ENCODE peak calls at places on chromosomes 3 and 15, in ten cellular contexts. One of them, this sample, is unnamed.

GRCh38 chr3:9826815-9827574 is 16.8 kb downstream of the RPUSD3 start:
- DNase-seq in Right ventricle myocardium superior: no peak
- DNase-seq in nephron progenitor cell: no peak
- DNase-seq in transverse colon: peak
- DNase-seq in activated CD4-positive, alpha-beta T cell treated with anti-CD3 and anti-CD28 coated beads for 24 hours: no peak
- DNase-seq in stimulated activated naive CD8-positive, alpha-beta T cell treated with anti-CD3 and anti-CD28 coated beads, Interleukin-15, Interleukin-2, amounts not matched to agents 100 U/mL and 50 U/mL, for 24 hours: no peak
- DNase-seq in left lobe of liver: no peak
- DNase-seq in HEK293T: peak
- DNase-seq in progenitor cell of endocrine pancreas: no peak
- DNase-seq in cardiac fibroblast: peak
- DNase-seq in this sample: peak

GRCh38 chr3:151673974-151674373 is 59.8 kb upstream of the AADACL2 start:
- DNase-seq in progenitor cell of endocrine pancreas: no peak
- DNase-seq in stimulated activated naive CD8-positive, alpha-beta T cell treated with anti-CD3 and anti-CD28 coated beads, Interleukin-15, Interleukin-2, amounts not matched to agents 100 U/mL and 50 U/mL, for 24 hours: no peak
- DNase-seq in transverse colon: no peak
- DNase-seq in HEK293T: no peak
- DNase-seq in cardiac fibroblast: no peak
- DNase-seq in nephron progenitor cell: no peak
- DNase-seq in Right ventricle myocardium superior: no peak
- DNase-seq in activated CD4-positive, alpha-beta T cell treated with anti-CD3 and anti-CD28 coated beads for 24 hours: no peak
- DNase-seq in left lobe of liver: no peak
- DNase-seq in this sample: no peak

GRCh38 chr3:46284981-46285683 is 42.9 kb downstream of the CCR3 start:
- DNase-seq in transverse colon: no peak
- DNase-seq in cardiac fibroblast: peak
- DNase-seq in nephron progenitor cell: no peak
- DNase-seq in Right ventricle myocardium superior: peak
- DNase-seq in HEK293T: no peak
- DNase-seq in left lobe of liver: no peak
- DNase-seq in progenitor cell of endocrine pancreas: no peak
- DNase-seq in stimulated activated naive CD8-positive, alpha-beta T cell treated with anti-CD3 and anti-CD28 coated beads, Interleukin-15, Interleukin-2, amounts not matched to agents 100 U/mL and 50 U/mL, for 24 hours: no peak
- DNase-seq in activated CD4-positive, alpha-beta T cell treated with anti-CD3 and anti-CD28 coated beads for 24 hours: no peak
- DNase-seq in this sample: no peak

GRCh38 chr15:71679223-71680078 is 130.9 kb upstream of the NR2E3 start:
- DNase-seq in progenitor cell of endocrine pancreas: no peak
- DNase-seq in HEK293T: no peak
- DNase-seq in stimulated activated naive CD8-positive, alpha-beta T cell treated with anti-CD3 and anti-CD28 coated beads, Interleukin-15, Interleukin-2, amounts not matched to agents 100 U/mL and 50 U/mL, for 24 hours: no peak
- DNase-seq in nephron progenitor cell: no peak
- DNase-seq in left lobe of liver: no peak
- DNase-seq in Right ventricle myocardium superior: no peak
- DNase-seq in cardiac fibroblast: peak
- DNase-seq in activated CD4-positive, alpha-beta T cell treated with anti-CD3 and anti-CD28 coated beads for 24 hours: no peak
- DNase-seq in transverse colon: no peak
- DNase-seq in this sample: no peak

GRCh38 chr3:173843060-173843459 is 445.5 kb downstream of the NLGN1 start:
- DNase-seq in Right ventricle myocardium superior: no peak
- DNase-seq in cardiac fibroblast: no peak
- DNase-seq in HEK293T: no peak
- DNase-seq in left lobe of liver: no peak
- DNase-seq in nephron progenitor cell: no peak
- DNase-seq in stimulated activated naive CD8-positive, alpha-beta T cell treated with anti-CD3 and anti-CD28 coated beads, Interleukin-15, Interleukin-2, amounts not matched to agents 100 U/mL and 50 U/mL, for 24 hours: no peak
- DNase-seq in activated CD4-positive, alpha-beta T cell treated with anti-CD3 and anti-CD28 coated beads for 24 hours: no peak
- DNase-seq in progenitor cell of endocrine pancreas: no peak
- DNase-seq in transverse colon: no peak
- DNase-seq in this sample: no peak

GRCh38 chr3:131033480-131034080 is 6.9 kb downstream of the NEK11 start:
- DNase-seq in nephron progenitor cell: peak
- DNase-seq in transverse colon: no peak
- DNase-seq in progenitor cell of endocrine pancreas: no peak
- DNase-seq in left lobe of liver: no peak
- DNase-seq in Right ventricle myocardium superior: no peak
- DNase-seq in stimulated activated naive CD8-positive, alpha-beta T cell treated with anti-CD3 and anti-CD28 coated beads, Interleukin-15, Interleukin-2, amounts not matched to agents 100 U/mL and 50 U/mL, for 24 hours: peak
- DNase-seq in HEK293T: peak
- DNase-seq in cardiac fibroblast: peak
- DNase-seq in activated CD4-positive, alpha-beta T cell treated with anti-CD3 and anti-CD28 coated beads for 24 hours: peak
- DNase-seq in this sample: no peak

GRCh38 chr3:115208066-115208750 is 61.1 kb upstream of the ZBTB20 start:
- DNase-seq in stimulated activated naive CD8-positive, alpha-beta T cell treated with anti-CD3 and anti-CD28 coated beads, Interleukin-15, Interleukin-2, amounts not matched to agents 100 U/mL and 50 U/mL, for 24 hours: no peak
- DNase-seq in nephron progenitor cell: no peak
- DNase-seq in left lobe of liver: no peak
- DNase-seq in transverse colon: peak
- DNase-seq in activated CD4-positive, alpha-beta T cell treated with anti-CD3 and anti-CD28 coated beads for 24 hours: no peak
- DNase-seq in HEK293T: no peak
- DNase-seq in progenitor cell of endocrine pancreas: no peak
- DNase-seq in Right ventricle myocardium superior: no peak
- DNase-seq in cardiac fibroblast: no peak
- DNase-seq in this sample: no peak

GRCh38 chr3:126542340-126543241 is 16.1 kb downstream of the C3orf22 start:
- DNase-seq in cardiac fibroblast: no peak
- DNase-seq in left lobe of liver: peak
- DNase-seq in progenitor cell of endocrine pancreas: peak
- DNase-seq in activated CD4-positive, alpha-beta T cell treated with anti-CD3 and anti-CD28 coated beads for 24 hours: no peak
- DNase-seq in Right ventricle myocardium superior: peak
- DNase-seq in stimulated activated naive CD8-positive, alpha-beta T cell treated with anti-CD3 and anti-CD28 coated beads, Interleukin-15, Interleukin-2, amounts not matched to agents 100 U/mL and 50 U/mL, for 24 hours: no peak
- DNase-seq in transverse colon: peak
- DNase-seq in HEK293T: no peak
- DNase-seq in nephron progenitor cell: no peak
- DNase-seq in this sample: peak

GRCh38 chr15:57994468-57995154 is 70.9 kb downstream of the ALDH1A2 start:
- DNase-seq in cardiac fibroblast: no peak
- DNase-seq in nephron progenitor cell: no peak
- DNase-seq in activated CD4-positive, alpha-beta T cell treated with anti-CD3 and anti-CD28 coated beads for 24 hours: no peak
- DNase-seq in progenitor cell of endocrine pancreas: no peak
- DNase-seq in Right ventricle myocardium superior: no peak
- DNase-seq in HEK293T: no peak
- DNase-seq in transverse colon: no peak
- DNase-seq in left lobe of liver: no peak
- DNase-seq in stimulated activated naive CD8-positive, alpha-beta T cell treated with anti-CD3 and anti-CD28 coated beads, Interleukin-15, Interleukin-2, amounts not matched to agents 100 U/mL and 50 U/mL, for 24 hours: no peak
- DNase-seq in this sample: no peak

GRCh38 chr3:37702478-37703154 is 159.1 kb upstream of the CTDSPL start:
- DNase-seq in transverse colon: no peak
- DNase-seq in Right ventricle myocardium superior: no peak
- DNase-seq in progenitor cell of endocrine pancreas: no peak
- DNase-seq in left lobe of liver: no peak
- DNase-seq in stimulated activated naive CD8-positive, alpha-beta T cell treated with anti-CD3 and anti-CD28 coated beads, Interleukin-15, Interleukin-2, amounts not matched to agents 100 U/mL and 50 U/mL, for 24 hours: no peak
- DNase-seq in nephron progenitor cell: no peak
- DNase-seq in cardiac fibroblast: no peak
- DNase-seq in HEK293T: no peak
- DNase-seq in activated CD4-positive, alpha-beta T cell treated with anti-CD3 and anti-CD28 coated beads for 24 hours: no peak
- DNase-seq in this sample: no peak

This sample was measured in 8988T.